ENCODE peak calls at places on chromosomes 16 and 17, in eight cellular contexts. Q is DMS153; X is NCI-H1092 treated with DMSO at 0.1 percent for 48 hours; K is activated T-cell treated with anti-CD3 and anti-CD28 coated beads for 1 hour; J is stimulated activated CD8-positive, alpha-beta memory T cell treated with anti-CD3 and anti-CD28 coated beads, Interleukin-2, amount 100 ng/mL, for 48 hours; H is H9; V is left ventricle myocardium inferior; D is myocyte. G is an unnamed sample.
A peak's percentile ranks its signal among the peaks of the same experiment; 100 is the strongest.

GRCh38 chr16:20695024-20695423 is 2.5 kb downstream of the ACSM1 start:
- DNase-seq in Q (no peak), X (no peak), K (no peak), J (no peak), H (no peak), V (no peak), D (no peak), G (no peak)

GRCh38 chr16:2838928-2839327 is 8.8 kb downstream of the ZG16B start:
- DNase-seq in Q (peak; percentile 34), X (no peak), K (peak; percentile 21), J (peak; percentile 53), H (peak; percentile 91), V (peak; percentile 48), D (peak; percentile 80), G (peak; percentile 22)

GRCh38 chr16:73275024-73275423 is 227.1 kb upstream of the ZFHX3 start:
- DNase-seq in Q (no peak), X (no peak), K (no peak), J (no peak), H (no peak), V (no peak), D (no peak), G (no peak)

GRCh38 chr17:4643676-4644075 is 2.2 kb upstream of the ALOX15 start:
- DNase-seq in Q (no peak), X (no peak), K (no peak), J (no peak), H (no peak), V (no peak), D (no peak), G (no peak)

GRCh38 chr16:16057102-16057501 is 107.7 kb downstream of the ABCC1 start:
- DNase-seq in Q (no peak), X (no peak), K (no peak), J (no peak), H (no peak), V (no peak), D (no peak), G (no peak)

GRCh38 chr17:5694507-5694906 is 110.2 kb upstream of the NLRP1 start:
- DNase-seq in Q (peak; percentile 69), X (no peak), K (no peak), J (no peak), H (peak; percentile 80), V (no peak), D (no peak), G (no peak)

GRCh38 chr17:59401725-59402124 is 70.3 kb downstream of the YPEL2 start:
- DNase-seq in Q (no peak), X (no peak), K (no peak), J (no peak), H (no peak), V (no peak), D (no peak), G (no peak)

GRCh38 chr17:17849147-17849820 is 12.5 kb upstream of the SREBF1 start:
- DNase-seq in Q (peak; percentile 10), X (no peak), K (peak; percentile 62), J (peak; percentile 90), H (no peak), V (peak; percentile 46), D (peak; percentile 93), G (peak; percentile 34)

GRCh38 chr17:17077101-17077500 is 34.8 kb downstream of the MPRIP start:
- DNase-seq in Q (no peak), X (no peak), K (no peak), J (no peak), H (no peak), V (no peak), D (no peak), G (no peak)

GRCh38 chr17:28494445-28495188 is 11.5 kb upstream of the FOXN1 start:
- DNase-seq in Q (peak; percentile 30), X (peak; percentile 61), K (peak; percentile 78), J (peak; percentile 72), H (peak; percentile 90), V (peak; percentile 66), D (peak; percentile 68), G (peak; percentile 42)

GRCh38 chr17:82882715-82883446 is 43.1 kb upstream of the ZNF750 start:
- DNase-seq in Q (peak; percentile 34), X (no peak), K (peak; percentile 66), J (peak; percentile 57), H (no peak), V (no peak), D (no peak), G (no peak)

GRCh38 chr16:2076072-2076865 is 28.5 kb downstream of the TSC2 start:
- DNase-seq in Q (no peak), X (no peak), K (no peak), J (no peak), H (no peak), V (no peak), D (no peak), G (no peak)

GRCh38 chr16:69567031-69567680 is 1.4 kb downstream of the NFAT5 start:
- DNase-seq in Q (no peak), X (no peak), K (no peak), J (no peak), H (peak; percentile 39), V (no peak), D (peak; percentile 57), G (no peak)

GRCh38 chr17:76276461-76277299 is 11.5 kb downstream of the UBALD2 start:
- DNase-seq in Q (no peak), X (no peak), K (no peak), J (no peak), H (no peak), V (no peak), D (peak; percentile 31), G (no peak)

GRCh38 chr17:27446569-27447301 is 9.5 kb upstream of the KSR1 start:
- DNase-seq in Q (no peak), X (no peak), K (no peak), J (no peak), H (no peak), V (no peak), D (peak; percentile 61), G (no peak)

GRCh38 chr17:40886090-40886489 is 1.0 kb upstream of the KRT20 start:
- DNase-seq in Q (peak; percentile 40), X (peak; percentile 18), K (no peak), J (no peak), H (no peak), V (no peak), D (peak; percentile 44), G (no peak)

GRCh38 chr17:69358688-69359596 is 32.0 kb upstream of the ABCA5 start:
- DNase-seq in Q (no peak), X (peak; percentile 36), K (no peak), J (no peak), H (peak; percentile 88), V (no peak), D (peak; percentile 2), G (no peak)

GRCh38 chr17:60300011-60300410 is 91.9 kb downstream of the USP32 start:
- DNase-seq in Q (no peak), X (no peak), K (no peak), J (no peak), H (no peak), V (no peak), D (no peak), G (no peak)

GRCh38 chr16:85888405-85889331 is 10.3 kb upstream of the IRF8 start:
- DNase-seq in Q (no peak), X (no peak), K (no peak), J (no peak), H (peak; percentile 8), V (no peak), D (no peak), G (no peak)

GRCh38 chr16:58684001-58684353 is 593 bp downstream of the SLC38A7 start:
- DNase-seq in Q (no peak), X (no peak), K (no peak), J (no peak), H (no peak), V (peak; percentile 15), D (peak; percentile 17), G (no peak)

GRCh38 chr16:26158142-26158759 is 466.5 kb downstream of the HS3ST4 start:
- DNase-seq in Q (no peak), X (no peak), K (no peak), J (no peak), H (no peak), V (no peak), D (no peak), G (no peak)

GRCh38 chr17:58332720-58333395 is 4.3 kb upstream of the TSPOAP1 start:
- DNase-seq in Q (no peak), X (no peak), K (no peak), J (peak; percentile 81), H (peak; percentile 30), V (peak; percentile 14), D (no peak), G (no peak)

GRCh38 chr17:57707892-57708291 is 37.2 kb downstream of the CCDC182 start:
- DNase-seq in Q (peak; percentile 45), X (peak; percentile 35), K (no peak), J (no peak), H (peak; percentile 80), V (no peak), D (peak; percentile 91), G (peak; percentile 74)

GRCh38 chr17:81184596-81184995 is 18.6 kb upstream of the AATK start:
- DNase-seq in Q (no peak), X (peak; percentile 4), K (no peak), J (no peak), H (peak; percentile 73), V (no peak), D (peak; percentile 76), G (no peak)

GRCh38 chr16:17304814-17305169 is 166.0 kb downstream of the XYLT1 start:
- DNase-seq in Q (no peak), X (no peak), K (no peak), J (no peak), H (no peak), V (no peak), D (no peak), G (no peak)

GRCh38 chr16:21708533-21709115 is 44.9 kb downstream of the OTOA start:
- DNase-seq in Q (peak; percentile 35), X (peak; percentile 57), K (peak; percentile 85), J (peak; percentile 70), H (peak; percentile 56), V (peak; percentile 35), D (peak; percentile 68), G (peak; percentile 68)

GRCh38 chr17:18280766-18281165 is 20.3 kb downstream of the MIEF2 start:
- DNase-seq in Q (no peak), X (peak; percentile 27), K (no peak), J (no peak), H (no peak), V (no peak), D (no peak), G (peak; percentile 66)